ENCODE peak calls at places on chromosomes 6 and 20, in five cellular contexts. S is NCI-H2029; O is A172; U is effector CD8-positive, alpha-beta T cell; F is fibroblast of villous mesenchyme. K is an unnamed sample.

GRCh38 chr20:3193806-3194616 is 10.5 kb downstream of the DDRGK1 start:
- DNase-seq in S (no peak), O (no peak), U (no peak), F (no peak), K (no peak)

GRCh38 chr20:50095476-50096078 is 17.4 kb downstream of the UBE2V1 start:
- DNase-seq in S (no peak), O (no peak), U (no peak), F (no peak), K (no peak)

GRCh38 chr6:14711056-14711703 is 534.7 kb upstream of the JARID2 start:
- DNase-seq in S (no peak), O (peak), U (no peak), F (peak), K (no peak)

GRCh38 chr6:148316308-148316707 is 26.3 kb upstream of the SASH1 start:
- DNase-seq in S (no peak), O (no peak), U (no peak), F (no peak), K (no peak)

GRCh38 chr6:53263915-53264314 is 84.8 kb downstream of the ELOVL5 start:
- DNase-seq in S (no peak), O (no peak), U (no peak), F (peak), K (no peak)

GRCh38 chr6:108200631-108201030 is 34.8 kb downstream of the NR2E1 start:
- DNase-seq in S (no peak), O (peak), U (no peak), F (peak), K (no peak)

GRCh38 chr6:45209762-45210161 is 118.4 kb upstream of the RUNX2 start:
- DNase-seq in S (no peak), O (no peak), U (no peak), F (no peak), K (no peak)

GRCh38 chr6:152121910-152122309 is 314.4 kb downstream of the ESR1 start:
- DNase-seq in S (no peak), O (no peak), U (no peak), F (no peak), K (no peak)

GRCh38 chr6:112016335-112016734 is 37.6 kb upstream of the CCN6 start:
- DNase-seq in S (no peak), O (peak), U (no peak), F (peak), K (no peak)

GRCh38 chr6:118761643-118762042 is 110.3 kb upstream of the CEP85L start:
- DNase-seq in S (peak), O (no peak), U (no peak), F (no peak), K (no peak)

GRCh38 chr6:41718828-41719227 is 16.6 kb downstream of the TFEB start:
- DNase-seq in S (no peak), O (no peak), U (no peak), F (no peak), K (no peak)

GRCh38 chr6:119627908-119628669 is 278.5 kb upstream of the MAN1A1 start:
- DNase-seq in S (no peak), O (peak), U (no peak), F (peak), K (no peak)

GRCh38 chr20:50577175-50578018 is 67.2 kb downstream of the PTPN1 start:
- DNase-seq in S (peak), O (no peak), U (no peak), F (no peak), K (peak)

GRCh38 chr6:36383608-36384007 is 3.9 kb downstream of the ETV7 start:
- DNase-seq in S (no peak), O (peak), U (no peak), F (no peak), K (no peak)

GRCh38 chr20:14009206-14009605 is 13.9 kb downstream of the MACROD2 start:
- DNase-seq in S (no peak), O (no peak), U (no peak), F (no peak), K (no peak)

GRCh38 chr6:157652601-157653363 is 170.3 kb upstream of the SNX9 start:
- DNase-seq in S (no peak), O (no peak), U (no peak), F (no peak), K (no peak)

GRCh38 chr6:31918069-31918725 is 9.3 kb upstream of the C2 start:
- DNase-seq in S (no peak), O (no peak), U (no peak), F (peak), K (no peak)

GRCh38 chr6:70668499-70668812 is 773 bp downstream of the SMAP1 start:
- DNase-seq in S (peak), O (peak), U (peak), F (no peak), K (peak)

GRCh38 chr20:10268636-10269035 is 50.0 kb downstream of the SNAP25 start:
- DNase-seq in S (no peak), O (no peak), U (no peak), F (no peak), K (no peak)

GRCh38 chr6:153449279-153449678 is 318.2 kb upstream of the RGS17 start:
- DNase-seq in S (no peak), O (no peak), U (no peak), F (no peak), K (no peak)

GRCh38 chr6:41688256-41688965 is 47.0 kb downstream of the TFEB start:
- DNase-seq in S (no peak), O (no peak), U (no peak), F (no peak), K (no peak)

GRCh38 chr6:30037182-30037788 is 23.8 kb upstream of the POLR1H start:
- DNase-seq in S (no peak), O (no peak), U (no peak), F (peak), K (no peak)

GRCh38 chr20:15196580-15197255 is 859.3 kb upstream of the FLRT3 start:
- DNase-seq in S (peak), O (no peak), U (no peak), F (no peak), K (no peak)

GRCh38 chr20:41168281-41169183 is 31.2 kb downstream of the PLCG1 start:
- DNase-seq in S (no peak), O (no peak), U (no peak), F (no peak), K (no peak)

GRCh38 chr20:43948455-43948854 is 33.8 kb downstream of the TOX2 start:
- DNase-seq in S (no peak), O (no peak), U (no peak), F (no peak), K (no peak)

GRCh38 chr6:38722037-38722436 is 6.9 kb downstream of the DNAH8 start:
- DNase-seq in S (no peak), O (no peak), U (no peak), F (no peak), K (no peak)

GRCh38 chr20:1807394-1807793 is 87.8 kb upstream of the SIRPA start:
- DNase-seq in S (no peak), O (no peak), U (no peak), F (no peak), K (no peak)

GRCh38 chr6:53938810-53939209 is 144.0 kb downstream of the LRRC1 start:
- DNase-seq in S (no peak), O (peak), U (no peak), F (no peak), K (no peak)

GRCh38 chr6:80607814-80608391 is 501.4 kb downstream of the BCKDHB start:
- DNase-seq in S (no peak), O (peak), U (no peak), F (peak), K (no peak)

GRCh38 chr6:26305097-26305841 is 59.7 kb upstream of the BTN3A2 start:
- DNase-seq in S (no peak), O (peak), U (peak), F (peak), K (no peak)

GRCh38 chr20:57329608-57330221 is at the start of gene SPO11:
- DNase-seq in S (no peak), O (no peak), U (no peak), F (no peak), K (no peak)

GRCh38 chr20:51389543-51389924 is 153.0 kb downstream of the NFATC2 start:
- DNase-seq in S (no peak), O (no peak), U (no peak), F (no peak), K (peak)

GRCh38 chr6:33079575-33079974 is 3.8 kb downstream of the HLA-DPB1 start:
- DNase-seq in S (no peak), O (no peak), U (no peak), F (no peak), K (no peak)

GRCh38 chr20:63099426-63100267 is 92.9 kb upstream of the BHLHE23 start:
- DNase-seq in S (no peak), O (no peak), U (no peak), F (no peak), K (no peak)

GRCh38 chr6:43951063-43951755 is 176.0 kb downstream of the MRPL14 start:
- DNase-seq in S (no peak), O (no peak), U (no peak), F (peak), K (no peak)

GRCh38 chr6:30005482-30005881 is 55.6 kb upstream of the POLR1H start:
- DNase-seq in S (no peak), O (no peak), U (no peak), F (no peak), K (no peak)